ENCODE peak calls at places on chromosome 18, in seven cellular contexts. F is GM12865, D is AG08395, K is NCI-H1092 treated with DMSO at 0.1 percent for 48 hours, R is G401, G is keratinocyte, H is COLO829. P is an unnamed sample.

GRCh38 chr18:23884712-23885375 is 129.7 kb upstream of the TTC39C start:
- DNase-seq in F (no peak), D (no peak), K (no peak), R (no peak), G (peak), H (no peak), P (no peak)

GRCh38 chr18:67731853-67732252 is 215.3 kb upstream of the DSEL start:
- DNase-seq in F (no peak), D (no peak), K (no peak), R (no peak), G (no peak), H (no peak), P (peak)

GRCh38 chr18:48827321-48828200 is 123.2 kb downstream of the SMAD7 start:
- DNase-seq in F (no peak), D (peak), K (peak), R (peak), G (no peak), H (no peak), P (no peak)

GRCh38 chr18:48356909-48357631 is 52.1 kb downstream of the ZBTB7C start:
- DNase-seq in F (no peak), D (no peak), K (no peak), R (no peak), G (peak), H (no peak), P (no peak)

GRCh38 chr18:48996041-48996440 is 45.3 kb upstream of the SMAD7 start:
- DNase-seq in F (no peak), D (no peak), K (no peak), R (no peak), G (no peak), H (no peak), P (no peak)

GRCh38 chr18:37529296-37529695 is 36.3 kb downstream of the CELF4 start:
- DNase-seq in F (no peak), D (no peak), K (no peak), R (no peak), G (no peak), H (no peak), P (no peak)

GRCh38 chr18:9870431-9871023 is 15.2 kb upstream of the TXNDC2 start:
- DNase-seq in F (no peak), D (no peak), K (no peak), R (no peak), G (no peak), H (no peak), P (no peak)

GRCh38 chr18:39345321-39345720 is 1779.7 kb upstream of the CELF4 start:
- DNase-seq in F (no peak), D (peak), K (no peak), R (no peak), G (no peak), H (no peak), P (no peak)

GRCh38 chr18:62937065-62937464 is 221.7 kb downstream of the PHLPP1 start:
- DNase-seq in F (no peak), D (peak), K (no peak), R (no peak), G (no peak), H (no peak), P (no peak)

GRCh38 chr18:78542204-78542603 is 437.4 kb upstream of the SALL3 start:
- DNase-seq in F (no peak), D (no peak), K (no peak), R (peak), G (no peak), H (no peak), P (peak)

GRCh38 chr18:13471495-13471845 is 252.9 kb downstream of the LDLRAD4 start:
- DNase-seq in F (no peak), D (no peak), K (no peak), R (peak), G (no peak), H (no peak), P (no peak)

GRCh38 chr18:39701071-39701783 is 2135.6 kb upstream of the CELF4 start:
- DNase-seq in F (no peak), D (no peak), K (no peak), R (no peak), G (no peak), H (no peak), P (no peak)

GRCh38 chr18:24400587-24400986 is 3.0 kb upstream of the OSBPL1A start:
- DNase-seq in F (no peak), D (no peak), K (no peak), R (no peak), G (no peak), H (no peak), P (no peak)

GRCh38 chr18:39655341-39655740 is 2089.7 kb upstream of the CELF4 start:
- DNase-seq in F (no peak), D (no peak), K (no peak), R (no peak), G (peak), H (no peak), P (no peak)

GRCh38 chr18:46488472-46489213 is 168.4 kb downstream of the LOXHD1 start:
- DNase-seq in F (no peak), D (no peak), K (peak), R (peak), G (no peak), H (no peak), P (no peak)

GRCh38 chr18:7974200-7974874 is 407.2 kb downstream of the PTPRM start:
- DNase-seq in F (no peak), D (no peak), K (no peak), R (no peak), G (no peak), H (no peak), P (no peak)

GRCh38 chr18:36176177-36176584 is 11.1 kb upstream of the MOCOS start:
- DNase-seq in F (no peak), D (no peak), K (no peak), R (no peak), G (no peak), H (no peak), P (no peak)

GRCh38 chr18:48802543-48803428 is 148.0 kb downstream of the SMAD7 start:
- DNase-seq in F (no peak), D (no peak), K (no peak), R (peak), G (no peak), H (no peak), P (no peak)

GRCh38 chr18:68418881-68419280 is 296.0 kb downstream of the TMX3 start:
- DNase-seq in F (no peak), D (no peak), K (no peak), R (no peak), G (no peak), H (no peak), P (no peak)

GRCh38 chr18:34590503-34590902 is 119.6 kb upstream of the DTNA start:
- DNase-seq in F (no peak), D (no peak), K (no peak), R (peak), G (no peak), H (no peak), P (no peak)

GRCh38 chr18:50656841-50657470 is 97.1 kb downstream of the MAPK4 start:
- DNase-seq in F (no peak), D (no peak), K (no peak), R (no peak), G (no peak), H (no peak), P (no peak)

GRCh38 chr18:79792096-79792987 is 5.4 kb upstream of the KCNG2 start:
- DNase-seq in F (no peak), D (no peak), K (no peak), R (no peak), G (no peak), H (no peak), P (no peak)

GRCh38 chr18:58536534-58537271 is 92.2 kb downstream of the ALPK2 start:
- DNase-seq in F (peak), D (no peak), K (no peak), R (no peak), G (no peak), H (no peak), P (no peak)

GRCh38 chr18:6994053-6994452 is 123.5 kb downstream of the LAMA1 start:
- DNase-seq in F (no peak), D (peak), K (no peak), R (no peak), G (no peak), H (no peak), P (peak)

GRCh38 chr18:60053747-60054304 is 154.0 kb downstream of the PMAIP1 start:
- DNase-seq in F (peak), D (peak), K (no peak), R (no peak), G (peak), H (peak), P (peak)

GRCh38 chr18:73924316-73924715 is 223.3 kb downstream of the FBXO15 start:
- DNase-seq in F (no peak), D (no peak), K (no peak), R (no peak), G (no peak), H (no peak), P (no peak)

GRCh38 chr18:13372405-13372995 is 153.9 kb downstream of the LDLRAD4 start:
- DNase-seq in F (no peak), D (peak), K (no peak), R (peak), G (no peak), H (no peak), P (no peak)

P was measured in epithelial cell of prostate.